ENCODE peak calls at places on chromosome 12, in five cellular contexts. M is retinal pigment epithelial cell, C is left cardiac atrium, G is HS-27A, B is RWPE2. L is an unnamed sample.

GRCh38 chr12:131159660-131160059 is 206.0 kb downstream of the ADGRD1 start:
- DNase-seq in M (no peak), C (no peak), G (no peak), B (no peak), L (no peak)

GRCh38 chr12:108875682-108876361 is 4.1 kb upstream of the DAO start:
- DNase-seq in M (no peak), C (no peak), G (no peak), B (no peak), L (no peak)

GRCh38 chr12:127306604-127307215 is 960.3 kb upstream of the TMEM132C start:
- DNase-seq in M (peak), C (no peak), G (no peak), B (no peak), L (no peak)

GRCh38 chr12:50188875-50189575 is 21.9 kb upstream of the CERS5 start:
- DNase-seq in M (no peak), C (no peak), G (no peak), B (no peak), L (no peak)

GRCh38 chr12:69214169-69214568 is 25.2 kb upstream of the CPSF6 start:
- DNase-seq in M (no peak), C (no peak), G (no peak), B (no peak), L (no peak)

GRCh38 chr12:110254971-110255540 is 26.0 kb upstream of the ATP2A2 start:
- DNase-seq in M (no peak), C (no peak), G (no peak), B (no peak), L (no peak)

GRCh38 chr12:47577213-47577612 is 128.6 kb downstream of the RPAP3 start:
- DNase-seq in M (no peak), C (no peak), G (no peak), B (no peak), L (no peak)

GRCh38 chr12:51827925-51828818 is 20.3 kb downstream of the FIGNL2 start:
- DNase-seq in M (no peak), C (no peak), G (no peak), B (no peak), L (no peak)

GRCh38 chr12:59040651-59041050 is 120.3 kb upstream of the LRIG3 start:
- DNase-seq in M (no peak), C (no peak), G (peak), B (no peak), L (no peak)

L was measured in substantia nigra.